ENCODE peak calls at places on chromosomes 6 and 20, in eight cellular contexts. One of them, this sample, is unnamed.

GRCh38 chr6:19410477-19410876 is 426.7 kb upstream of the ID4 start:
- DNase-seq in A549: no peak
- DNase-seq in CD4-positive, alpha-beta T cell: no peak
- DNase-seq in substantia nigra: no peak
- DNase-seq in thoracic aorta: no peak
- DNase-seq in heart left ventricle: no peak
- DNase-seq in trophoblast cell: peak; percentile 0
- DNase-seq in heart right ventricle: no peak
- DNase-seq in this sample: no peak

GRCh38 chr6:33192671-33193602 is 670 bp upstream of the COL11A2 start:
- DNase-seq in A549: no peak
- DNase-seq in CD4-positive, alpha-beta T cell: peak; percentile 12
- DNase-seq in substantia nigra: peak; percentile 74
- DNase-seq in thoracic aorta: no peak
- DNase-seq in heart left ventricle: no peak
- DNase-seq in trophoblast cell: no peak
- DNase-seq in heart right ventricle: peak; percentile 40
- DNase-seq in this sample: peak; percentile 59

GRCh38 chr6:43744490-43744889 is 25.5 kb upstream of the VEGFA start:
- DNase-seq in A549: no peak
- DNase-seq in CD4-positive, alpha-beta T cell: no peak
- DNase-seq in substantia nigra: no peak
- DNase-seq in thoracic aorta: no peak
- DNase-seq in heart left ventricle: no peak
- DNase-seq in trophoblast cell: no peak
- DNase-seq in heart right ventricle: no peak
- DNase-seq in this sample: no peak

GRCh38 chr6:13716955-13717295 is 5.3 kb upstream of the RANBP9 start:
- DNase-seq in A549: no peak
- DNase-seq in CD4-positive, alpha-beta T cell: no peak
- DNase-seq in substantia nigra: no peak
- DNase-seq in thoracic aorta: no peak
- DNase-seq in heart left ventricle: no peak
- DNase-seq in trophoblast cell: no peak
- DNase-seq in heart right ventricle: no peak
- DNase-seq in this sample: no peak

GRCh38 chr20:20820104-20820503 is 107.7 kb upstream of the RALGAPA2 start:
- DNase-seq in A549: peak; percentile 40
- DNase-seq in CD4-positive, alpha-beta T cell: no peak
- DNase-seq in substantia nigra: no peak
- DNase-seq in thoracic aorta: no peak
- DNase-seq in heart left ventricle: no peak
- DNase-seq in trophoblast cell: peak; percentile 31
- DNase-seq in heart right ventricle: no peak
- DNase-seq in this sample: no peak

GRCh38 chr20:7696311-7696710 is 243.9 kb downstream of the HAO1 start:
- DNase-seq in A549: no peak
- DNase-seq in CD4-positive, alpha-beta T cell: no peak
- DNase-seq in substantia nigra: no peak
- DNase-seq in thoracic aorta: no peak
- DNase-seq in heart left ventricle: no peak
- DNase-seq in trophoblast cell: no peak
- DNase-seq in heart right ventricle: no peak
- DNase-seq in this sample: no peak

GRCh38 chr6:53179961-53180651 is 31.5 kb upstream of the GCM1 start:
- DNase-seq in A549: no peak
- DNase-seq in CD4-positive, alpha-beta T cell: peak; percentile 16
- DNase-seq in substantia nigra: no peak
- DNase-seq in thoracic aorta: peak; percentile 4
- DNase-seq in heart left ventricle: peak; percentile 61
- DNase-seq in trophoblast cell: no peak
- DNase-seq in heart right ventricle: peak; percentile 53
- DNase-seq in this sample: peak; percentile 29

GRCh38 chr6:2244261-2245102 is 923 bp downstream of the GMDS start:
- DNase-seq in A549: peak; percentile 7
- DNase-seq in CD4-positive, alpha-beta T cell: peak; percentile 9
- DNase-seq in substantia nigra: no peak
- DNase-seq in thoracic aorta: no peak
- DNase-seq in heart left ventricle: no peak
- DNase-seq in trophoblast cell: peak; percentile 33
- DNase-seq in heart right ventricle: no peak
- DNase-seq in this sample: no peak

GRCh38 chr6:81565071-81565470 is 187.4 kb downstream of the TENT5A start:
- DNase-seq in A549: no peak
- DNase-seq in CD4-positive, alpha-beta T cell: no peak
- DNase-seq in substantia nigra: no peak
- DNase-seq in thoracic aorta: no peak
- DNase-seq in heart left ventricle: no peak
- DNase-seq in trophoblast cell: no peak
- DNase-seq in heart right ventricle: no peak
- DNase-seq in this sample: no peak

GRCh38 chr6:32854376-32855178 is 585 bp downstream of the PSMB9 start:
- DNase-seq in A549: peak; percentile 18
- DNase-seq in CD4-positive, alpha-beta T cell: no peak
- DNase-seq in substantia nigra: peak; percentile 55
- DNase-seq in thoracic aorta: no peak
- DNase-seq in heart left ventricle: no peak
- DNase-seq in trophoblast cell: no peak
- DNase-seq in heart right ventricle: peak; percentile 68
- DNase-seq in this sample: peak; percentile 51

GRCh38 chr6:139135578-139136545 is 982 bp downstream of the HECA start:
- DNase-seq in A549: peak; percentile 7
- DNase-seq in CD4-positive, alpha-beta T cell: peak; percentile 39
- DNase-seq in substantia nigra: peak; percentile 55
- DNase-seq in thoracic aorta: no peak
- DNase-seq in heart left ventricle: peak; percentile 91
- DNase-seq in trophoblast cell: peak; percentile 15
- DNase-seq in heart right ventricle: peak; percentile 73
- DNase-seq in this sample: peak; percentile 76

GRCh38 chr6:12233693-12234551 is 56.2 kb upstream of the EDN1 start:
- DNase-seq in A549: peak; percentile 27
- DNase-seq in CD4-positive, alpha-beta T cell: peak; percentile 10
- DNase-seq in substantia nigra: peak; percentile 1
- DNase-seq in thoracic aorta: no peak
- DNase-seq in heart left ventricle: no peak
- DNase-seq in trophoblast cell: peak; percentile 16
- DNase-seq in heart right ventricle: peak; percentile 56
- DNase-seq in this sample: no peak

GRCh38 chr6:169959129-169960002 is 207.9 kb downstream of the ERMARD start:
- DNase-seq in A549: no peak
- DNase-seq in CD4-positive, alpha-beta T cell: peak; percentile 49
- DNase-seq in substantia nigra: no peak
- DNase-seq in thoracic aorta: no peak
- DNase-seq in heart left ventricle: no peak
- DNase-seq in trophoblast cell: peak; percentile 35
- DNase-seq in heart right ventricle: no peak
- DNase-seq in this sample: peak; percentile 56

GRCh38 chr6:29917843-29918242 is 24.5 kb upstream of the HLA-A start:
- DNase-seq in A549: no peak
- DNase-seq in CD4-positive, alpha-beta T cell: no peak
- DNase-seq in substantia nigra: no peak
- DNase-seq in thoracic aorta: no peak
- DNase-seq in heart left ventricle: no peak
- DNase-seq in trophoblast cell: no peak
- DNase-seq in heart right ventricle: no peak
- DNase-seq in this sample: no peak

GRCh38 chr20:13342469-13343242 is 121.6 kb downstream of the ISM1 start:
- DNase-seq in A549: no peak
- DNase-seq in CD4-positive, alpha-beta T cell: no peak
- DNase-seq in substantia nigra: no peak
- DNase-seq in thoracic aorta: no peak
- DNase-seq in heart left ventricle: no peak
- DNase-seq in trophoblast cell: peak; percentile 98
- DNase-seq in heart right ventricle: no peak
- DNase-seq in this sample: no peak
- H3K27ac ChIP-seq in A549: peak overlapping the region; percentile 6
- H3K27ac ChIP-seq in CD4-positive, alpha-beta T cell: no peak overlapping the region
- H3K27ac ChIP-seq in substantia nigra: no peak overlapping the region
- H3K27ac ChIP-seq in thoracic aorta: no peak overlapping the region
- H3K27ac ChIP-seq in heart left ventricle: no peak overlapping the region
- H3K27ac ChIP-seq in trophoblast cell: no peak overlapping the region
- H3K27ac ChIP-seq in heart right ventricle: no peak overlapping the region
- H3K27ac ChIP-seq in this sample: no peak overlapping the region

DNA sequence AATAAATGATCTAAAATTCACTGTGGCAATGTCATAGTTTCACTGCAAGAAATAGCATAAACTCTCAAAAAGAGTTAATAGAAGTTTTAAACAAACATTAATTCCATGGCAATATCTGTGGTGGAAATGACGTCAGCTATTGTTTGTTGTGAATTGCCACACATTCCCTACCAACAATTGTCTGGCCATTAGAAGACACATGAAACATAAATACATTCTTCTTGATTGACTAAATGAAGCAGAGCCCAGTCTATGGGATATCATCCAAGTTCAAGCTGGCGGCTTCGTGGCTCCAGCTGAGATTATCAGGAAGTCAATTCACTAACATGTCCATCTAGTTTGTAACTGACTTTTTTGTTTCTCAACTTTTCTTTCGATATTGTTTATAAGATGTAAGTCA is 369.0 kb downstream of the ARHGAP18 start:
- DNase-seq in A549: no peak
- DNase-seq in CD4-positive, alpha-beta T cell: no peak
- DNase-seq in substantia nigra: no peak
- DNase-seq in thoracic aorta: no peak
- DNase-seq in heart left ventricle: no peak
- DNase-seq in trophoblast cell: no peak
- DNase-seq in heart right ventricle: no peak
- DNase-seq in this sample: no peak
- H3K27ac ChIP-seq in A549: no peak overlapping the region
- H3K27ac ChIP-seq in CD4-positive, alpha-beta T cell: no peak overlapping the region
- H3K27ac ChIP-seq in substantia nigra: no peak overlapping the region
- H3K27ac ChIP-seq in thoracic aorta: no peak overlapping the region
- H3K27ac ChIP-seq in heart left ventricle: peak overlapping the region; percentile 20
- H3K27ac ChIP-seq in trophoblast cell: no peak overlapping the region
- H3K27ac ChIP-seq in heart right ventricle: peak overlapping the region; percentile 49
- H3K27ac ChIP-seq in this sample: no peak overlapping the region

DNA sequence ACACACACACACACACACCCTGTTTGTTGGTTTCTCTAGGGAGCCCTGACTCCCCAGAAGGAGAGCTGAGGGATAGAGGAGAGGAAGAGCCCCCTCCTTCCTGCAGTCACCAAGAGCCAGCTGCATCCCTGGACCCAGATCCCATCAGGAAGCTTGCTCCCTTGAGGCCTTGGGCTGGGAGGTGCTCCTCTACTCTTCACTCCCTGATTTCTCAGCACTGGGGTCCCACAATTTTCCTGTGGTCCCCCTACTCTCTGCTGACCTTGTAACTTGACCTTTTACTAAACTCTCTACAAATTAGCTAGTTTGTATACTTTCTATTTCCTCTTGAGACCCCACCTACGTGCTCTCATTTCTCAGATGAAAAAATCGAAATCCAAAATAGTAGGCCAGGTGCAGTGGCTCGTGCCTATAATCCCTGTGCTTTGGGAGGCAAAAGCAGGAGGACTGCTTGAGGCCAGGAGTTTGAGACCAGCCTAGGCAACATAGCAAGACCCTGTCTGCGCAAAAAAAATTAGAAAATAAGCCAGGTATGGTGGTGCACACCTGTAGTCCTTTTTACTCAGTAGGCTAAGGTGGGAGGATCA is 5.0 kb upstream of the OCSTAMP start:
- DNase-seq in A549: no peak
- DNase-seq in CD4-positive, alpha-beta T cell: no peak
- DNase-seq in substantia nigra: no peak
- DNase-seq in thoracic aorta: no peak
- DNase-seq in heart left ventricle: no peak
- DNase-seq in trophoblast cell: no peak
- DNase-seq in heart right ventricle: no peak
- DNase-seq in this sample: no peak
- H3K27ac ChIP-seq in A549: no peak overlapping the region
- H3K27ac ChIP-seq in CD4-positive, alpha-beta T cell: no peak overlapping the region
- H3K27ac ChIP-seq in substantia nigra: no peak overlapping the region
- H3K27ac ChIP-seq in thoracic aorta: no peak overlapping the region
- H3K27ac ChIP-seq in heart left ventricle: no peak overlapping the region
- H3K27ac ChIP-seq in trophoblast cell: no peak overlapping the region
- H3K27ac ChIP-seq in heart right ventricle: no peak overlapping the region
- H3K27ac ChIP-seq in this sample: no peak overlapping the region

DNA sequence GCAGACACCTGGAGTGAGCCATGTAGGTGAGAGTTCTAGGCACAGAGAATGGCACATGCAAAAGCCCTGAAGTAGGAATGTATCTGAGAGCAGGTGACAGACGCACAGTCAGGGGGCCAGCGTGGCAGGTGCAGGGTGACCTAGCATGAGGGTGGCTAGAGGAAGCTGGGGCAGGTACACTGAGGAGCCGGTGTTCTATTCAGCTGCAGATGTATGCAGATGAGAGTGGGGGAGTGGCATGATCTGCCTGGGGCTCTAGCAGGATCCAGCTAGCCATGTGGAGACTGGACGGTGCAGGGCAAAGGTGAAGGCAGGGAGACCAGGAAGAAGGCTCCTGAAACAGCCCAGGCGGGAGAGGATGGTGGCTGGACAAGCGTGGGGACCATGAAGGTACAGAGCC is 10.7 kb downstream of the PEDS1 start:
- DNase-seq in A549: no peak
- DNase-seq in CD4-positive, alpha-beta T cell: no peak
- DNase-seq in substantia nigra: no peak
- DNase-seq in thoracic aorta: no peak
- DNase-seq in heart left ventricle: no peak
- DNase-seq in trophoblast cell: peak; percentile 70
- DNase-seq in heart right ventricle: no peak
- DNase-seq in this sample: no peak
- H3K27ac ChIP-seq in A549: peak overlapping the region; percentile 91
- H3K27ac ChIP-seq in CD4-positive, alpha-beta T cell: no peak overlapping the region
- H3K27ac ChIP-seq in substantia nigra: peak overlapping the region; percentile 58
- H3K27ac ChIP-seq in thoracic aorta: no peak overlapping the region
- H3K27ac ChIP-seq in heart left ventricle: no peak overlapping the region
- H3K27ac ChIP-seq in trophoblast cell: no peak overlapping the region
- H3K27ac ChIP-seq in heart right ventricle: no peak overlapping the region
- H3K27ac ChIP-seq in this sample: no peak overlapping the region

GRCh38 chr6:111890981-111891380 is 17.7 kb upstream of the FYN start:
- DNase-seq in A549: no peak
- DNase-seq in CD4-positive, alpha-beta T cell: no peak
- DNase-seq in substantia nigra: no peak
- DNase-seq in thoracic aorta: no peak
- DNase-seq in heart left ventricle: no peak
- DNase-seq in trophoblast cell: no peak
- DNase-seq in heart right ventricle: no peak
- DNase-seq in this sample: no peak

GRCh38 chr6:111885373-111886027 is 12.2 kb upstream of the FYN start:
- DNase-seq in A549: no peak
- DNase-seq in CD4-positive, alpha-beta T cell: no peak
- DNase-seq in substantia nigra: no peak
- DNase-seq in thoracic aorta: no peak
- DNase-seq in heart left ventricle: no peak
- DNase-seq in trophoblast cell: peak; percentile 35
- DNase-seq in heart right ventricle: no peak
- DNase-seq in this sample: no peak

GRCh38 chr6:111892431-111892830 is 19.2 kb upstream of the FYN start:
- DNase-seq in A549: no peak
- DNase-seq in CD4-positive, alpha-beta T cell: no peak
- DNase-seq in substantia nigra: no peak
- DNase-seq in thoracic aorta: no peak
- DNase-seq in heart left ventricle: no peak
- DNase-seq in trophoblast cell: no peak
- DNase-seq in heart right ventricle: no peak
- DNase-seq in this sample: no peak

GRCh38 chr6:111884068-111884467 is 10.8 kb upstream of the FYN start:
- DNase-seq in A549: no peak
- DNase-seq in CD4-positive, alpha-beta T cell: no peak
- DNase-seq in substantia nigra: no peak
- DNase-seq in thoracic aorta: no peak
- DNase-seq in heart left ventricle: no peak
- DNase-seq in trophoblast cell: no peak
- DNase-seq in heart right ventricle: no peak
- DNase-seq in this sample: no peak

GRCh38 chr6:111888928-111889696 is 15.9 kb upstream of the FYN start:
- DNase-seq in A549: no peak
- DNase-seq in CD4-positive, alpha-beta T cell: no peak
- DNase-seq in substantia nigra: peak; percentile 12
- DNase-seq in thoracic aorta: no peak
- DNase-seq in heart left ventricle: no peak
- DNase-seq in trophoblast cell: no peak
- DNase-seq in heart right ventricle: peak; percentile 53
- DNase-seq in this sample: peak; percentile 48
- H3K27ac ChIP-seq in A549: no peak overlapping the region
- H3K27ac ChIP-seq in CD4-positive, alpha-beta T cell: no peak overlapping the region
- H3K27ac ChIP-seq in substantia nigra: no peak overlapping the region
- H3K27ac ChIP-seq in thoracic aorta: no peak overlapping the region
- H3K27ac ChIP-seq in heart left ventricle: no peak overlapping the region
- H3K27ac ChIP-seq in trophoblast cell: no peak overlapping the region
- H3K27ac ChIP-seq in heart right ventricle: peak overlapping the region; percentile 54
- H3K27ac ChIP-seq in this sample: peak overlapping the region; percentile 56